ENCODE peak calls at places on chromosomes 3 and 15, in seven cellular contexts. N, P, C, Z, S, F and M are unnamed samples.

GRCh38 chr3:3589715-3590130 is 209.5 kb upstream of the LRRN1 start:
- DNase-seq in C (no peak), Z (no peak), N (no peak), F (no peak), P (no peak), S (no peak), M (no peak)

GRCh38 chr3:50272911-50273688 is 4.2 kb downstream of the SEMA3B start:
- DNase-seq in S (peak), P (peak), Z (peak), C (no peak), F (no peak), N (peak), M (peak)

GRCh38 chr3:8621141-8621540 is 23.5 kb downstream of the SSUH2 start:
- DNase-seq in P (no peak), F (no peak), S (no peak), Z (no peak), C (no peak), N (no peak), M (no peak)

GRCh38 chr3:142315083-142315482 is 89.7 kb upstream of the GK5 start:
- DNase-seq in F (peak), S (no peak), C (no peak), P (peak), Z (no peak), N (peak), M (no peak)

GRCh38 chr3:47404955-47405790 is 24.4 kb downstream of the PTPN23 start:
- DNase-seq in P (peak), F (no peak), S (no peak), Z (no peak), C (no peak), N (no peak), M (no peak)

GRCh38 chr15:61227269-61228024 is 1.7 kb downstream of the RORA start:
- DNase-seq in P (peak), Z (peak), N (peak), F (no peak), C (no peak), S (peak), M (no peak)

GRCh38 chr15:65862682-65863081 is 6.6 kb upstream of the RAB11A start:
- DNase-seq in F (no peak), S (peak), Z (no peak), N (peak), P (peak), C (no peak), M (no peak)

GRCh38 chr3:48034000-48034516 is 17.8 kb upstream of the MAP4 start:
- DNase-seq in C (no peak), F (no peak), Z (no peak), N (peak), S (no peak), P (peak), M (no peak)

GRCh38 chr3:48564022-48564421 is 441 bp upstream of the UCN2 start:
- DNase-seq in C (no peak), Z (no peak), N (peak), S (no peak), P (peak), F (no peak), M (no peak)

GRCh38 chr3:4841783-4842440 is 137.3 kb upstream of the BHLHE40 start:
- DNase-seq in F (peak), P (no peak), S (no peak), N (peak), C (no peak), Z (no peak), M (no peak)

GRCh38 chr3:134359121-134360010 is 14.9 kb downstream of the AMOTL2 start:
- DNase-seq in N (no peak), Z (no peak), F (no peak), S (no peak), P (peak), C (no peak), M (no peak)

GRCh38 chr3:135779590-135780235 is 185.8 kb upstream of the PPP2R3A start:
- DNase-seq in F (no peak), N (peak), C (no peak), P (peak), Z (no peak), S (no peak), M (no peak)

GRCh38 chr15:84643838-84644237 is 10.2 kb downstream of the WDR73 start:
- DNase-seq in C (no peak), S (no peak), N (no peak), P (no peak), Z (no peak), F (no peak), M (no peak)

GRCh38 chr3:5095879-5096278 is 26.2 kb upstream of the ARL8B start:
- DNase-seq in S (no peak), F (no peak), Z (peak), C (no peak), P (no peak), N (no peak), M (no peak)

GRCh38 chr3:167450675-167451074 is 23.2 kb downstream of the SERPINI2 start:
- DNase-seq in C (no peak), Z (no peak), P (no peak), N (no peak), S (no peak), F (no peak), M (no peak)

GRCh38 chr3:143536817-143537535 is 311.3 kb downstream of the SLC9A9 start:
- DNase-seq in N (peak), Z (peak), S (peak), P (peak), C (no peak), F (no peak), M (no peak)

GRCh38 chr3:46677096-46677702 is 16.3 kb downstream of the ALS2CL start:
- DNase-seq in F (no peak), S (no peak), P (no peak), N (no peak), C (no peak), Z (peak), M (no peak)

GRCh38 chr3:111595239-111595638 is at the start of gene ZBED2:
- DNase-seq in N (peak), S (no peak), Z (no peak), F (no peak), C (no peak), P (no peak), M (no peak)

GRCh38 chr3:193894121-193894863 is 241.7 kb upstream of the HES1 start:
- DNase-seq in F (no peak), P (no peak), Z (peak), C (no peak), S (peak), N (no peak), M (no peak)

GRCh38 chr3:95717048-95717447 is 1097.3 kb upstream of the EPHA6 start:
- DNase-seq in Z (no peak), S (no peak), C (no peak), N (no peak), F (no peak), P (no peak), M (no peak)

GRCh38 chr3:95715137-95715536 is 1099.3 kb upstream of the EPHA6 start:
- DNase-seq in N (no peak), Z (no peak), P (no peak), S (no peak), F (no peak), C (no peak), M (no peak)

GRCh38 chr3:95705786-95706418 is 1108.5 kb upstream of the EPHA6 start:
- DNase-seq in Z (no peak), N (no peak), S (no peak), F (no peak), C (no peak), P (no peak), M (no peak)

GRCh38 chr3:95707268-95707667 is 1107.1 kb upstream of the EPHA6 start:
- DNase-seq in N (no peak), P (no peak), C (no peak), Z (no peak), F (no peak), S (no peak), M (no peak)

GRCh38 chr3:95711789-95712188 is 1102.6 kb upstream of the EPHA6 start:
- DNase-seq in Z (no peak), P (no peak), N (no peak), F (no peak), C (no peak), S (no peak), M (no peak)
- TF ChIP-seq CTCF in Z (no peak), P (no peak), N (no peak), F (no peak), C (no peak), S (no peak), M (no peak)

GRCh38 chr3:148882288-148882687 is 17.2 kb downstream of the CPA3 start:
- DNase-seq in S (peak), P (peak), F (no peak), Z (no peak), N (peak), C (no peak), M (peak)

GRCh38 chr3:148883163-148883562 is 18.1 kb downstream of the CPA3 start:
- DNase-seq in P (no peak), N (no peak), S (no peak), F (no peak), Z (no peak), C (no peak), M (no peak)

GRCh38 chr3:148880681-148881080 is 15.6 kb downstream of the CPA3 start:
- DNase-seq in P (no peak), Z (no peak), C (no peak), S (peak), F (no peak), N (no peak), M (peak)

GRCh38 chr3:148881286-148881685 is 16.2 kb downstream of the CPA3 start:
- DNase-seq in S (no peak), P (peak), N (no peak), C (no peak), F (no peak), Z (no peak), M (no peak)

GRCh38 chr3:148884261-148884660 is 19.2 kb downstream of the CPA3 start:
- DNase-seq in Z (no peak), C (no peak), P (peak), N (peak), F (no peak), S (no peak), M (no peak)
- TF ChIP-seq CTCF in Z (no peak), C (no peak), P (no peak), N (no peak), F (no peak), S (no peak), M (no peak)

GRCh38 chr3:15107075-15107947 is 8.4 kb upstream of the RBSN start:
- DNase-seq in P (no peak), S (no peak), N (no peak), Z (no peak), C (no peak), F (no peak), M (no peak)
- TF ChIP-seq CTCF in P (no peak), S (no peak), N (no peak), Z (no peak), C (no peak), F (no peak), M (no peak)

DNA sequence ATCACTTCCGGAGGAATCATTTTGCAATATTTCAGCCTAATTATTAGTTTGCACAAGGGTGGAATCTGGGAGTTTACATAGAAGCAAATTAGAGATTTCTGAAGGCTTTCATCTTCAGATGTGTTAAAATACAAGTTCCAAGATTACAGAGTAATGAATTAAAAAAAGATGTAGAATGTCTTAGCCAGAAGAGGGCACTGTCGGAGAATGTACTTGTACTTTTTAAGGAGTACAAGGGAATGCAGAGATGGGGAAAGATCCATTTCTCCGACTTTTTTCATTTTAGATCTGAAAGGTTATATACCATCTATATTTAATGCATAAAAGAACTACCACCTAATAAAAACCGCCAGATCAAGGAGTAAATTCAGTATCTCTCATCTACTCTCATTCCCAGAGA is 43.1 kb upstream of the WDR5B start:
- DNase-seq in Z (peak), S (no peak), C (no peak), N (peak), P (peak), F (peak), M (peak)
- TF ChIP-seq CTCF in Z (peak), S (peak), C (no peak), N (peak), P (peak), F (peak), M (peak)

GRCh38 chr3:176514297-176514696 is 683.0 kb downstream of the TBL1XR1 start:
- DNase-seq in F (no peak), P (peak), S (no peak), Z (peak), N (peak), C (no peak), M (peak)
- TF ChIP-seq CTCF in F (peak), P (peak), S (peak), Z (peak), N (peak), C (no peak), M (peak)

GRCh38 chr3:137692803-137693431 is 71.2 kb upstream of the SOX14 start:
- DNase-seq in S (peak), F (no peak), N (peak), Z (no peak), C (no peak), P (no peak), M (peak)
- TF ChIP-seq CTCF in S (no peak), F (no peak), N (peak), Z (peak), C (no peak), P (no peak), M (peak)